ENCODE peak calls at places on chromosomes 7 and 10, in ten cellular contexts. E, H, X, Y, M, B, K, U, N and J are unnamed samples.
A peak's percentile ranks its signal among the peaks of the same experiment; 100 is the strongest.

GRCh38 chr10:132363376-132363775 is 31.4 kb downstream of the LRRC27 start:
- DNase-seq in E (no peak), H (no peak), X (no peak), Y (no peak), M (no peak), B (no peak), K (no peak), U (no peak), N (no peak), J (no peak)

GRCh38 chr10:121942749-121943148 is 14.9 kb upstream of the ATE1 start:
- DNase-seq in E (no peak), H (no peak), X (peak; percentile 35), Y (peak; percentile 69), M (no peak), B (no peak), K (no peak), U (no peak), N (no peak), J (no peak)

GRCh38 chr7:25429731-25430130 is 201.4 kb upstream of the NPVF start:
- DNase-seq in E (no peak), H (no peak), X (no peak), Y (no peak), M (no peak), B (peak; percentile 13), K (no peak), U (no peak), N (no peak), J (no peak)

GRCh38 chr10:86536294-86536861 is 14.8 kb upstream of the WAPL start:
- DNase-seq in E (peak; percentile 55), H (peak; percentile 61), X (no peak), Y (no peak), M (peak; percentile 87), B (no peak), K (no peak), U (no peak), N (peak; percentile 84), J (no peak)

GRCh38 chr7:79949778-79950177 is 184.9 kb upstream of the GNAI1 start:
- DNase-seq in E (no peak), H (no peak), X (no peak), Y (no peak), M (no peak), B (peak; percentile 5), K (no peak), U (peak; percentile 5), N (no peak), J (no peak)

GRCh38 chr7:108235451-108236061 is 105.4 kb upstream of the LAMB4 start:
- DNase-seq in E (no peak), H (no peak), X (no peak), Y (no peak), M (peak; percentile 80), B (no peak), K (no peak), U (no peak), N (no peak), J (no peak)

GRCh38 chr7:128387663-128388485 is 21.9 kb downstream of the IMPDH1 start:
- DNase-seq in E (peak; percentile 74), H (peak; percentile 90), X (no peak), Y (no peak), M (peak; percentile 97), B (peak; percentile 68), K (peak; percentile 44), U (peak; percentile 90), N (no peak), J (peak; percentile 42)

GRCh38 chr10:105718207-105718995 is 1077.3 kb downstream of the SORCS3 start:
- DNase-seq in E (no peak), H (no peak), X (no peak), Y (no peak), M (no peak), B (no peak), K (no peak), U (no peak), N (no peak), J (no peak)

GRCh38 chr10:78937800-78938694 is 130.7 kb upstream of the ZMIZ1 start:
- DNase-seq in E (no peak), H (peak; percentile 50), X (no peak), Y (no peak), M (peak; percentile 79), B (peak; percentile 61), K (no peak), U (peak; percentile 29), N (no peak), J (no peak)
- TF ChIP-seq CTCF in E (no peak), H (no peak), X (no peak), Y (no peak), M (peak; percentile 49), B (peak; percentile 48), K (no peak), U (no peak), N (peak; percentile 11), J (no peak)

DNA sequence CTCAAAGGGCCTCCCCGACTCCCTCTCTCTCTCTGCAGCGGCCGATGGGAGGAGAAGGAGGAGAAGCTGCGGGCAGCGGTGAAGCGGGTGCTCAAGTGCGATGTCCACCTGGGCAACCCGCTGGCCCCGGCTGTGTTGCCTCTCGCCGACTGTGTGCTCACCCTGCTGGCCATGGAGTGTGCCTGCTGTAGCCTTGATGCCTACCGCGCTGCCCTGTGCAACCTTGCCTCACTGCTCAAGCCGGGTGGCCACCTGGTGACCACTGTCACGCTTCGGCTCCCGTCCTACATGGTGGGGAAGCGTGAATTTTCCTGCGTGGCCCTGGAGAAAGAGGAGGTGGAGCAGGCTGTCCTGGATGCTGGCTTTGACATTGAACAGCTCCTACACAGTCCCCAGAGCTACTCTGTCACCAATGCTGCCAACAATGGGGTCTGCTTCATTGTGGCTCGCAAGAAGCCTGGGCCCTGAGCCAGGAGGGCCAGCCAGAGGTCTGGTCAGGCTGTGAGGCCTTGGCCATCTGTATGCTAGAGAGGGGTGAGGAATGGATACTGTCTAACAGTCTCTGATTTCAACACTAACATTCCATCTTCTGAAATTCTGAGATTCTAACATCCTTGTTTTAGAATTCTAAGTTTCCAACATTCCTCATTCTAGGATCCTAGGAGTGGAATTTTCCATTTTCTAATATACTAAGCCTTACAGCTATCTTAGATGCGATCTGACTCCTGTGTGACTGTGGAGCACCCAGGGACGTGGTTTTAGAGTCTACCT is 3.6 kb downstream of the INMT start:
- DNase-seq in E (no peak), H (no peak), X (no peak), Y (no peak), M (peak; percentile 35), B (no peak), K (no peak), U (no peak), N (peak; percentile 65), J (no peak)
- TF ChIP-seq CTCF in E (no peak), H (no peak), X (no peak), Y (no peak), M (peak; percentile 42), B (no peak), K (no peak), U (peak; percentile 4), N (no peak), J (no peak)

GRCh38 chr10:8595140-8595539 is 540.7 kb downstream of the GATA3 start:
- DNase-seq in E (no peak), H (no peak), X (no peak), Y (no peak), M (no peak), B (no peak), K (no peak), U (no peak), N (no peak), J (no peak)

GRCh38 chr10:8594176-8594575 is 539.7 kb downstream of the GATA3 start:
- DNase-seq in E (no peak), H (no peak), X (no peak), Y (no peak), M (no peak), B (no peak), K (peak; percentile 31), U (no peak), N (no peak), J (no peak)

GRCh38 chr10:8596929-8597472 is 542.5 kb downstream of the GATA3 start:
- DNase-seq in E (no peak), H (no peak), X (no peak), Y (no peak), M (no peak), B (no peak), K (peak; percentile 42), U (no peak), N (no peak), J (no peak)

GRCh38 chr10:8591619-8592018 is 537.1 kb downstream of the GATA3 start:
- DNase-seq in E (no peak), H (no peak), X (no peak), Y (no peak), M (no peak), B (no peak), K (no peak), U (no peak), N (no peak), J (no peak)

DNA sequence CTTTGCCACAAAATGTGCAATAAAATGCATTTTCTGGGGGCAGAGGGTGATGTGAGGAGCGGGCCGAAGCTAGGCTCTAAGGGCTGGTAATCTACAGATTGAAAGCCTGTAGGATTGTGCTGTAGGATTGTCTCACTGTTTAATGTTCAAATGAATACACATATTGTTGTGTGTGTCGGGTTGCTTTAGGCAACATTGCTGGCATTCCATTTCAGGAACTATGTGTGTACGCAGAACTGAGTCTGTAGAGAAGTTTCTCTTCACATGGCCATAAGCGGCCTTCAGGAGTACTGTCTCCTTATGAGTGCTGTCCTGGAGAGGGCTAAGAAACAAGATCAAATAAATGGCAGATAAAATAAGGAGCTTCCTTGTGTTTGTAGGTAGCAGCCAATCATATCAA is 540.2 kb downstream of the GATA3 start:
- DNase-seq in E (no peak), H (no peak), X (no peak), Y (no peak), M (no peak), B (no peak), K (no peak), U (no peak), N (no peak), J (no peak)
- TF ChIP-seq CTCF in E (no peak), H (no peak), X (no peak), Y (no peak), M (no peak), B (no peak), K (no peak), U (no peak), N (no peak), J (no peak)

GRCh38 chr10:71984126-71984797 is 20.1 kb downstream of the CHST3 start:
- DNase-seq in E (no peak), H (no peak), X (no peak), Y (no peak), M (no peak), B (no peak), K (no peak), U (no peak), N (no peak), J (no peak)

GRCh38 chr10:71981868-71982230 is 17.7 kb downstream of the CHST3 start:
- DNase-seq in E (no peak), H (peak; percentile 10), X (no peak), Y (no peak), M (no peak), B (no peak), K (no peak), U (no peak), N (no peak), J (no peak)

GRCh38 chr10:71984798-71985388 is 20.7 kb downstream of the CHST3 start:
- DNase-seq in E (no peak), H (peak; percentile 70), X (no peak), Y (no peak), M (no peak), B (no peak), K (no peak), U (no peak), N (peak; percentile 61), J (no peak)

GRCh38 chr10:71982269-71983178 is 18.3 kb downstream of the CHST3 start:
- DNase-seq in E (no peak), H (no peak), X (no peak), Y (no peak), M (no peak), B (no peak), K (no peak), U (no peak), N (no peak), J (no peak)

DNA sequence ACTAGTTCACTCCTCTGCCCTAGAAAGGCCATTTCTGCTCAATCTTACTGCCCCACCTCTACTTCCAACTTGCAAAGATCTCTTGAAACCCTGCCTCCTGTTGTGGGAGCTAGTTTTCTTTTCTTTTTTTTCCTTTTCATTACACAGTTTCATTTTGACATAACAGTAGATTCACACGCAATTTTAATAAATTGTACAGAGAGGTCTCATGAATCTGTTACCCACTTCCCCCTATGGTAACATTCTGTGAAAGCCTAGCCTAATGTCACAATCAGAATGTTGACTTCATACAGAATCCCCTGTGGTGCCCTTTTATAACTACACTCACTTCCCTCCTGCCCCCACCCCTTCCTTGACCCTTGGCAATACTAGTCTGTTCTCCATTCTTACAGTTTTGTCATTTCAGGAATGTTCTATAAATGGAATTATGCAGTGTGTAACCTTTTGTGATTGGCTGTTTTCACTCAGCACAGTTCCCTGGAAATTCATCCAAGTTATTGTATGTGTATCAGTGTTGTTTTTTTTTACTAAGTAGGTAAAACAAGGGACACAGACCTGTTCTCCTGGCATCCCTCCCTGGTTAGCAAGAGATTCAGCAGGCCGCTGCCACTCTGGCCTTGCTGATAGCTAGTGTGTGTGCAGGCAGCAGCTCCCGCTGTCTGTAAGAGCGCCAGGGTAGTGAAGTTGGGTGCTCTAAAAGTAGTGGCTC is 21.5 kb downstream of the CHST3 start:
- DNase-seq in E (no peak), H (peak; percentile 69), X (no peak), Y (peak; percentile 59), M (no peak), B (no peak), K (no peak), U (no peak), N (no peak), J (no peak)
- TF ChIP-seq CTCF in E (no peak), H (no peak), X (no peak), Y (peak; percentile 23), M (no peak), B (no peak), K (no peak), U (peak; percentile 16), N (no peak), J (no peak)